ENCODE peak calls at places on chromosomes 2 and 18, in six cellular contexts. N is A549, A is GM12891, V is IMR-90, K is GM12892, J is H1. C is an unnamed sample.

GRCh38 chr2:237403024-237403882 is 10.7 kb downstream of the COL6A3 start:
- DNase-seq in N (no peak), A (no peak), V (peak), K (no peak), J (no peak), C (no peak)

GRCh38 chr2:80830891-80831290 is 526.3 kb upstream of the LRRTM1 start:
- DNase-seq in N (no peak), A (no peak), V (no peak), K (no peak), J (no peak), C (no peak)

GRCh38 chr2:191846787-191847620 is at the start of gene CAVIN2:
- DNase-seq in N (peak), A (no peak), V (peak), K (no peak), J (no peak), C (peak)

GRCh38 chr18:3710712-3711269 is 260.8 kb downstream of the TGIF1 start:
- DNase-seq in N (peak), A (no peak), V (no peak), K (no peak), J (no peak), C (no peak)

GRCh38 chr2:70494283-70494886 is 59.2 kb downstream of the TGFA start:
- DNase-seq in N (no peak), A (no peak), V (no peak), K (no peak), J (no peak), C (no peak)

GRCh38 chr2:166610180-166610919 is 116.3 kb upstream of the SCN7A start:
- DNase-seq in N (no peak), A (no peak), V (no peak), K (no peak), J (no peak), C (no peak)

GRCh38 chr2:67290451-67290991 is 106.6 kb upstream of the ETAA1 start:
- DNase-seq in N (no peak), A (no peak), V (peak), K (no peak), J (no peak), C (no peak)

GRCh38 chr2:212424090-212424489 is 114.5 kb downstream of the ERBB4 start:
- DNase-seq in N (no peak), A (no peak), V (no peak), K (no peak), J (no peak), C (no peak)

GRCh38 chr2:134212726-134213125 is 41.1 kb upstream of the MGAT5 start:
- DNase-seq in N (no peak), A (no peak), V (no peak), K (no peak), J (no peak), C (no peak)

GRCh38 chr2:150442484-150442883 is 45.0 kb downstream of the RND3 start:
- DNase-seq in N (no peak), A (no peak), V (no peak), K (no peak), J (no peak), C (no peak)

GRCh38 chr2:237563816-237564215 is 2.6 kb upstream of the PRLH start:
- DNase-seq in N (no peak), A (no peak), V (peak), K (no peak), J (no peak), C (no peak)

GRCh38 chr2:189534854-189535253 is 45.7 kb downstream of the SLC40A1 start:
- DNase-seq in N (peak), A (no peak), V (peak), K (no peak), J (no peak), C (no peak)

GRCh38 chr2:135685361-135685760 is 56.3 kb upstream of the UBXN4 start:
- DNase-seq in N (no peak), A (no peak), V (peak), K (no peak), J (no peak), C (no peak)

GRCh38 chr18:58781627-58782194 is 83.0 kb upstream of the ZNF532 start:
- DNase-seq in N (peak), A (peak), V (peak), K (peak), J (peak), C (peak)

GRCh38 chr18:57091231-57091630 is 55.7 kb upstream of the BOD1L2 start:
- DNase-seq in N (no peak), A (no peak), V (no peak), K (no peak), J (no peak), C (no peak)

GRCh38 chr18:36302676-36303075 is 5.2 kb downstream of the FHOD3 start:
- DNase-seq in N (no peak), A (no peak), V (peak), K (no peak), J (no peak), C (no peak)

GRCh38 chr2:45941758-45942738 is 290.6 kb downstream of the PRKCE start:
- DNase-seq in N (no peak), A (no peak), V (peak), K (no peak), J (no peak), C (no peak)

GRCh38 chr2:158501301-158501700 is 44.5 kb downstream of the PKP4 start:
- DNase-seq in N (no peak), A (no peak), V (no peak), K (no peak), J (no peak), C (no peak)

GRCh38 chr18:3207565-3207964 is 12.2 kb downstream of the MYOM1 start:
- DNase-seq in N (peak), A (no peak), V (peak), K (no peak), J (no peak), C (peak)

GRCh38 chr2:30447149-30448045 is at the start of gene LCLAT1:
- DNase-seq in N (peak), A (peak), V (peak), K (peak), J (no peak), C (peak)

GRCh38 chr18:26133652-26134051 is at the start of gene PSMA8:
- DNase-seq in N (no peak), A (peak), V (no peak), K (peak), J (peak), C (no peak)

GRCh38 chr18:38663270-38663669 is 1097.7 kb upstream of the CELF4 start:
- DNase-seq in N (no peak), A (no peak), V (no peak), K (no peak), J (no peak), C (no peak)

GRCh38 chr2:183284606-183285005 is 160.4 kb downstream of the NUP35 start:
- DNase-seq in N (no peak), A (no peak), V (peak), K (no peak), J (no peak), C (peak)

GRCh38 chr2:205858781-205859478 is 176.6 kb downstream of the NRP2 start:
- DNase-seq in N (no peak), A (no peak), V (peak), K (no peak), J (no peak), C (no peak)

GRCh38 chr18:75211002-75211621 is 515 bp downstream of the TSHZ1 start:
- DNase-seq in N (no peak), A (no peak), V (peak), K (no peak), J (no peak), C (no peak)

GRCh38 chr2:25419678-25420242 is 78.0 kb upstream of the DNMT3A start:
- DNase-seq in N (no peak), A (peak), V (no peak), K (peak), J (no peak), C (no peak)

GRCh38 chr2:56688661-56689060 is 504.9 kb downstream of the CCDC85A start:
- DNase-seq in N (no peak), A (no peak), V (no peak), K (no peak), J (no peak), C (no peak)

GRCh38 chr2:47272031-47272864 is 117.1 kb upstream of the STPG4 start:
- DNase-seq in N (peak), A (peak), V (peak), K (peak), J (no peak), C (peak)

GRCh38 chr18:79953921-79954651 is 2.6 kb upstream of the SLC66A2 start:
- DNase-seq in N (no peak), A (no peak), V (no peak), K (no peak), J (no peak), C (no peak)

GRCh38 chr2:216491757-216492635 is 6.6 kb upstream of the RPL37A start:
- DNase-seq in N (no peak), A (no peak), V (no peak), K (no peak), J (no peak), C (no peak)

GRCh38 chr2:236776695-236777251 is 207.1 kb downstream of the ACKR3 start:
- DNase-seq in N (peak), A (no peak), V (peak), K (no peak), J (no peak), C (peak)

GRCh38 chr2:56709181-56709580 is 525.4 kb downstream of the CCDC85A start:
- DNase-seq in N (no peak), A (no peak), V (no peak), K (no peak), J (no peak), C (no peak)

DNA sequence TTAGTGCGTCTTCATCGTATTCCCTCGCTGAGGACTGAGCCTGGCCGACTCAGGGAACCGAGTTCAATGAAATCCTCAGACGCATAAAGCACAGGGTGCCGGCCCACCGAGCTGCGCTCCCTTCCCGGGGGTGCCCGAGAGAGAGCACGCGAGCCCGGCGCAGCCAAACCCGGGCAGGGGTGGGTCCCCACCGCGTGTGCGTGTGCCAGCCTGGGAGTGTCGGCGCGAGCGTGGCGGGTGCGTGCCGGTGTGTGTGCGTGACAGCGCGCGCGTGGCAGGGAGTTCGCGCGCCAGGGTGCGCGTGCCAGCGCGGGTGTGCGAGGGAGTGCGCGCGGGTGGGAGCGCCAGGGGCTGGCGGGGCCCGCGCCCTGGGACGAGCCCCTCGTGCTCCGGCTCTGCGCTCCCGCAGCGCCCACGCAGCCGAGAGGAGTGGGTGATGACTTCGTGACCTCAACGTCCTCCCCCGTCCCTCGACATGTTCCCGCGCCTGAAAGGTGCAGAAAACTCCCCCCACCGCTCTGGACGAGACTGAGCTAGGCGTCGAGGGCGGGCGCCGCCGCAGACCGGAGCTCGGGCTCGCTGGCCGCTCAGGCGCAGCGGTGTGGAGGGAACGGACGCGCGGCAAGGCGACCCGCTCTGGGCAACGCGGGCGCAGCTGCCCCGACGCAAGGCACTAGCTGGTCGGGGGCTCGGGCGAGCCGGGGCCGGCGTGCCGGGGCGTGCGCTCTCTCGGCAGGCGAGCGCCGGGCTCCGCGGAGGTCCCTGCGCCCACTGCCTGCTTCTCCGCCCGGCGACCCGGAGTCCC is 583.0 kb downstream of the ZEB2 start:
- DNase-seq in N (no peak), A (peak), V (peak), K (peak), J (peak), C (no peak)
- TF ChIP-seq POLR2A in N (no peak), A (no peak), V (no peak), K (no peak), J (no peak), C (peak)

GRCh38 chr18:62186656-62187542 is at the start of the genes PIGN and RELCH:
- DNase-seq in N (peak), A (peak), V (peak), K (peak), J (peak), C (peak)
- TF ChIP-seq POLR2A in N (peak), A (peak), V (peak), K (peak), J (peak), C (peak)

GRCh38 chr2:20226152-20226545 is 1.2 kb upstream of the SDC1 start:
- DNase-seq in N (no peak), A (no peak), V (no peak), K (no peak), J (no peak), C (no peak)

GRCh38 chr2:20225294-20226151 is 593 bp upstream of the SDC1 start:
- DNase-seq in N (peak), A (peak), V (peak), K (peak), J (peak), C (peak)

GRCh38 chr2:20223345-20224190 is 1.4 kb downstream of the SDC1 start:
- DNase-seq in N (peak), A (no peak), V (peak), K (no peak), J (no peak), C (peak)

GRCh38 chr2:20224191-20224715 is 677 bp downstream of the SDC1 start:
- DNase-seq in N (no peak), A (no peak), V (no peak), K (no peak), J (no peak), C (no peak)

GRCh38 chr2:20224716-20225293 is at the start of gene SDC1:
- DNase-seq in N (peak), A (no peak), V (peak), K (no peak), J (no peak), C (peak)
- TF ChIP-seq POLR2A in N (peak), A (no peak), V (no peak), K (no peak), J (no peak), C (peak)

GRCh38 chr2:177552414-177553175 is 160.0 kb downstream of the AGPS start:
- DNase-seq in N (peak), A (peak), V (peak), K (peak), J (peak), C (peak)

GRCh38 chr2:177554365-177554764 is 161.8 kb downstream of the AGPS start:
- DNase-seq in N (no peak), A (no peak), V (no peak), K (no peak), J (no peak), C (no peak)

GRCh38 chr2:177551989-177552413 is 159.4 kb downstream of the AGPS start:
- DNase-seq in N (no peak), A (no peak), V (no peak), K (no peak), J (no peak), C (no peak)

GRCh38 chr2:177556134-177556533 is 163.6 kb downstream of the AGPS start:
- DNase-seq in N (no peak), A (no peak), V (no peak), K (no peak), J (no peak), C (no peak)

GRCh38 chr2:177553176-177553909 is 160.8 kb downstream of the AGPS start:
- DNase-seq in N (no peak), A (no peak), V (peak), K (no peak), J (no peak), C (no peak)
- TF ChIP-seq POLR2A in N (no peak), A (no peak), V (no peak), K (no peak), J (no peak), C (no peak)

DNA sequence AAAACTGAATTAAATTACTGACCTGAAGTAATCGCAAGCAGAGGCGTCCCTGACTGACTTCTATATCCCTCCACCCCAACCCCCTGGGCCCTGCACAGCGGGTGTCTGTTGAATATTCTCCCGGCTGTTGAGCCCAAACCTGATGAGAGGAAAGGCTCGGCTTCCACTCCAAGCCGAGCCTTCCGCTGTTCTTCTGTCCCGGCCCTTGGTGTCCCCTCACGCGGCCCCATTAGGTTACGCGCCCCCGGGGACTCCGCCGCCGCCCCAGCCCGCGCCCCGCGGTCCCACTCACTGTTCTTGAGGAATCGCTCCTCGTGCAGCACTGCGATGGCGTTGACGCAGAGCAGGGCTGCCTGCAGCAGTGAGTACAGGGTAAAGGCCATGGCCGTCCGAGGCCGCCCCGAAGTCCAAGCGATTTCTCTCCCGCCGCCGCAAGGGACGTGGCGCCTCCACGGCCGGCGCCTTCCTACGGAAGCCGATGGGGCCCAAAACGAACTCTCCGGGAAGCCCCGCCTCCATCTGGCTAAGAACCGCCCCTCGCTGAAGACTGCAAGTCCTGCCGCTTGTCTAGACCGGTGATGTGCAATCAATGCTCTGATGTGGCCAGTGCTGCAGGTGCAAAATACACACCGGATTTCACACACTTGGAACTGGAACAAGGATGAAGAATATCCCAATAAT is at the start of gene IER3IP1:
- DNase-seq in N (peak), A (peak), V (peak), K (peak), J (no peak), C (peak)
- TF ChIP-seq POLR2A in N (peak), A (peak), V (peak), K (peak), J (no peak), C (peak)

DNA sequence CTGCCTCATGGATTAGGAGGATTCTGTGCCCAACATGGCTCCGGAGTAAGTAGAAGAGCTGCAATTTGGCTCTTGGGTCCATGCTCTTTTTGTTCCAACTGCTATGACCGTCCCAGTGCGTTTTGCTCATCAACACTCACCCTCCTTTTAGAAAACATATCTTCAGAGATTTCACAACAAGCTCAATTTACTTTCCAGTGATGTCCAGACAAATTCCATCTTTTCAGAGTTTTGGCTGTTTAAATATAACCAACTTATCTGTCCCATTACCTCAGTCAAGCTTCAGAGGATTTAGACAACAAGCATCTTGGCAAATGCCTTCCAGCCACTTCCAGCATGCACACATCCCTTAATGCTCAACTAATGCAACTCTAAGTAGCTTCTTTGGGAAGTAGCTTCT is 6.9 kb upstream of the SLC14A2 start:
- DNase-seq in N (no peak), A (no peak), V (no peak), K (no peak), J (no peak), C (no peak)
- TF ChIP-seq POLR2A in N (no peak), A (no peak), V (no peak), K (no peak), J (no peak), C (no peak)

GRCh38 chr2:86631846-86632485 is 8.3 kb upstream of the RNF103 start:
- DNase-seq in N (no peak), A (no peak), V (no peak), K (no peak), J (no peak), C (no peak)

GRCh38 chr2:86625096-86625495 is 1.4 kb upstream of the RNF103 start:
- DNase-seq in N (no peak), A (no peak), V (no peak), K (no peak), J (no peak), C (no peak)

GRCh38 chr2:86623549-86624547 is at the start of gene RNF103:
- DNase-seq in N (peak), A (peak), V (peak), K (peak), J (peak), C (peak)

GRCh38 chr2:86627550-86627949 is 3.9 kb upstream of the RNF103 start:
- DNase-seq in N (no peak), A (no peak), V (no peak), K (no peak), J (no peak), C (no peak)

GRCh38 chr2:86628091-86628522 is 4.4 kb upstream of the RNF103 start:
- DNase-seq in N (no peak), A (no peak), V (no peak), K (no peak), J (no peak), C (no peak)
- TF ChIP-seq POLR2A in N (no peak), A (no peak), V (no peak), K (no peak), J (no peak), C (no peak)

GRCh38 chr2:147634801-147635200 is 210.0 kb upstream of the ACVR2A start:
- DNase-seq in N (no peak), A (no peak), V (no peak), K (no peak), J (no peak), C (no peak)

GRCh38 chr2:147639891-147640290 is 204.9 kb upstream of the ACVR2A start:
- DNase-seq in N (no peak), A (no peak), V (no peak), K (no peak), J (no peak), C (no peak)

GRCh38 chr2:147636888-147637270 is 207.9 kb upstream of the ACVR2A start:
- DNase-seq in N (no peak), A (no peak), V (no peak), K (no peak), J (no peak), C (no peak)

GRCh38 chr2:147632193-147632592 is 212.6 kb upstream of the ACVR2A start:
- DNase-seq in N (no peak), A (no peak), V (no peak), K (no peak), J (no peak), C (no peak)

GRCh38 chr2:147636238-147636887 is 208.5 kb upstream of the ACVR2A start:
- DNase-seq in N (no peak), A (no peak), V (peak), K (no peak), J (no peak), C (peak)
- TF ChIP-seq POLR2A in N (no peak), A (no peak), V (no peak), K (no peak), J (no peak), C (no peak)

GRCh38 chr2:233837694-233838229 is 16.6 kb downstream of the HJURP start:
- DNase-seq in N (no peak), A (no peak), V (no peak), K (no peak), J (no peak), C (no peak)

GRCh38 chr2:233836359-233836758 is 18.0 kb downstream of the HJURP start:
- DNase-seq in N (no peak), A (no peak), V (no peak), K (no peak), J (no peak), C (no peak)

GRCh38 chr2:233834378-233834777 is 20.0 kb downstream of the HJURP start:
- DNase-seq in N (no peak), A (no peak), V (no peak), K (no peak), J (no peak), C (no peak)

GRCh38 chr2:233832869-233833812 is 21.2 kb downstream of the HJURP start:
- DNase-seq in N (peak), A (no peak), V (peak), K (no peak), J (peak), C (peak)

GRCh38 chr2:233835230-233836186 is 18.8 kb downstream of the HJURP start:
- DNase-seq in N (no peak), A (no peak), V (no peak), K (no peak), J (no peak), C (no peak)
- TF ChIP-seq POLR2A in N (no peak), A (no peak), V (no peak), K (no peak), J (no peak), C (no peak)

C was measured in H54.